ENCODE peak calls at places on chromosomes 3 and 15, in six cellular contexts. Q is mucosa of descending colon, F is uterus, B is heart right ventricle, N is adrenal gland, D is psoas muscle. A is an unnamed sample.

GRCh38 chr3:191328963-191329653 is at the start of gene CCDC50:
- DNase-seq in B (peak; percentile 90), F (peak; percentile 80), D (peak; percentile 93), N (peak; percentile 96), Q (peak; percentile 92), A (peak; percentile 93)

GRCh38 chr3:33360136-33360825 is 79.9 kb downstream of the UBP1 start:
- DNase-seq in F (no peak), N (no peak), B (no peak), Q (no peak), D (no peak), A (no peak)

GRCh38 chr3:188348445-188349244 is 194.7 kb downstream of the LPP start:
- DNase-seq in B (peak; percentile 69), D (peak; percentile 81), F (peak; percentile 64), N (peak; percentile 73), Q (no peak), A (peak; percentile 12)

GRCh38 chr3:189171707-189172106 is at the start of gene TPRG1:
- DNase-seq in Q (no peak), D (no peak), N (no peak), F (no peak), B (no peak), A (no peak)

GRCh38 chr15:58448331-58448730 is 16.5 kb downstream of the LIPC start:
- DNase-seq in F (no peak), Q (peak; percentile 52), D (no peak), N (no peak), B (no peak), A (peak; percentile 54)

GRCh38 chr3:124810970-124811369 is 76.2 kb downstream of the ITGB5 start:
- DNase-seq in N (no peak), Q (no peak), D (no peak), F (no peak), B (no peak), A (no peak)

GRCh38 chr3:148763921-148764320 is 63.7 kb upstream of the CPB1 start:
- DNase-seq in B (no peak), D (no peak), Q (no peak), F (no peak), N (no peak), A (no peak)

GRCh38 chr15:89462198-89462912 is 34.0 kb downstream of the RHCG start:
- DNase-seq in B (no peak), N (no peak), D (no peak), F (no peak), Q (no peak), A (no peak)

GRCh38 chr3:20563985-20564384 is 378.0 kb upstream of the SGO1 start:
- DNase-seq in Q (no peak), F (no peak), B (no peak), D (no peak), N (no peak), A (no peak)

GRCh38 chr15:22902578-22902977 is 64.1 kb downstream of the NIPA2 start:
- DNase-seq in Q (no peak), D (no peak), F (no peak), N (no peak), B (no peak), A (no peak)

GRCh38 chr3:120567370-120568197 is 28.6 kb upstream of the NDUFB4 start:
- DNase-seq in F (no peak), D (no peak), B (no peak), Q (no peak), N (peak; percentile 72), A (no peak)

GRCh38 chr3:196055267-196055666 is 26.6 kb downstream of the TFRC start:
- DNase-seq in D (no peak), Q (no peak), N (no peak), F (no peak), B (no peak), A (no peak)

GRCh38 chr3:108877906-108878305 is 55.3 kb downstream of the TRAT1 start:
- DNase-seq in Q (no peak), D (no peak), B (no peak), F (no peak), N (no peak), A (no peak)

GRCh38 chr3:136862611-136862951 is 573 bp downstream of the NCK1 start:
- DNase-seq in Q (peak; percentile 75), F (peak; percentile 68), D (peak; percentile 74), N (peak; percentile 83), B (peak; percentile 44), A (peak; percentile 83)

GRCh38 chr3:135887220-135887619 is 78.3 kb upstream of the PPP2R3A start:
- DNase-seq in B (no peak), Q (no peak), N (no peak), D (no peak), F (no peak), A (no peak)

GRCh38 chr3:14791343-14791945 is 27.3 kb upstream of the FGD5 start:
- DNase-seq in F (peak; percentile 64), N (peak; percentile 82), Q (peak; percentile 72), B (peak; percentile 79), D (peak; percentile 75), A (peak; percentile 52)

GRCh38 chr3:17562845-17563244 is 179.6 kb downstream of the TBC1D5 start:
- DNase-seq in B (no peak), D (no peak), N (no peak), F (no peak), Q (no peak), A (no peak)

GRCh38 chr3:111570404-111571030 is 24.6 kb downstream of the ZBED2 start:
- DNase-seq in B (no peak), N (no peak), F (no peak), D (no peak), Q (no peak), A (no peak)

GRCh38 chr3:52848617-52849016 is 13.8 kb upstream of the MUSTN1 start:
- DNase-seq in F (no peak), B (no peak), N (no peak), D (peak; percentile 78), Q (no peak), A (no peak)

GRCh38 chr3:49183873-49184272 is 12.5 kb downstream of the KLHDC8B start:
- DNase-seq in F (no peak), D (no peak), Q (no peak), B (no peak), N (peak; percentile 85), A (no peak)

GRCh38 chr3:79983063-79983561 is 215.3 kb upstream of the ROBO1 start:
- DNase-seq in D (no peak), F (no peak), Q (no peak), N (no peak), B (no peak), A (no peak)

GRCh38 chr3:126770096-126770495 is 66.1 kb downstream of the CHCHD6 start:
- DNase-seq in D (no peak), F (no peak), Q (no peak), B (no peak), N (no peak), A (no peak)

GRCh38 chr3:179082416-179082815 is 10.8 kb upstream of the ZMAT3 start:
- DNase-seq in F (no peak), N (no peak), Q (no peak), D (no peak), B (no peak), A (no peak)

GRCh38 chr15:55402707-55403106 is 5.5 kb downstream of the CCPG1 start:
- DNase-seq in N (no peak), B (no peak), F (no peak), D (no peak), Q (no peak), A (no peak)

GRCh38 chr3:61679103-61679502 is 117.7 kb downstream of the PTPRG start:
- DNase-seq in F (no peak), N (no peak), B (no peak), Q (no peak), D (no peak), A (no peak)
- H3K4me1 ChIP-seq in F (no peaks in the 10 kb centered on the region), N (no peaks in the 10 kb centered on the region), B (peaks cover 8% of the 10 kb centered on the region), Q (no peaks in the 10 kb centered on the region), D (peaks cover 16% of the 10 kb centered on the region), A (peaks cover 18% of the 10 kb centered on the region)

GRCh38 chr15:66560856-66561525 is 4.8 kb downstream of the LCTL start:
- DNase-seq in D (no peak), Q (no peak), F (no peak), B (no peak), N (no peak), A (no peak)
- H3K4me1 ChIP-seq in D (no peaks in the 10 kb centered on the region), Q (no peaks in the 10 kb centered on the region), F (no peaks in the 10 kb centered on the region), B (no peaks in the 10 kb centered on the region), N (no peaks in the 10 kb centered on the region), A (no peaks in the 10 kb centered on the region)

DNA sequence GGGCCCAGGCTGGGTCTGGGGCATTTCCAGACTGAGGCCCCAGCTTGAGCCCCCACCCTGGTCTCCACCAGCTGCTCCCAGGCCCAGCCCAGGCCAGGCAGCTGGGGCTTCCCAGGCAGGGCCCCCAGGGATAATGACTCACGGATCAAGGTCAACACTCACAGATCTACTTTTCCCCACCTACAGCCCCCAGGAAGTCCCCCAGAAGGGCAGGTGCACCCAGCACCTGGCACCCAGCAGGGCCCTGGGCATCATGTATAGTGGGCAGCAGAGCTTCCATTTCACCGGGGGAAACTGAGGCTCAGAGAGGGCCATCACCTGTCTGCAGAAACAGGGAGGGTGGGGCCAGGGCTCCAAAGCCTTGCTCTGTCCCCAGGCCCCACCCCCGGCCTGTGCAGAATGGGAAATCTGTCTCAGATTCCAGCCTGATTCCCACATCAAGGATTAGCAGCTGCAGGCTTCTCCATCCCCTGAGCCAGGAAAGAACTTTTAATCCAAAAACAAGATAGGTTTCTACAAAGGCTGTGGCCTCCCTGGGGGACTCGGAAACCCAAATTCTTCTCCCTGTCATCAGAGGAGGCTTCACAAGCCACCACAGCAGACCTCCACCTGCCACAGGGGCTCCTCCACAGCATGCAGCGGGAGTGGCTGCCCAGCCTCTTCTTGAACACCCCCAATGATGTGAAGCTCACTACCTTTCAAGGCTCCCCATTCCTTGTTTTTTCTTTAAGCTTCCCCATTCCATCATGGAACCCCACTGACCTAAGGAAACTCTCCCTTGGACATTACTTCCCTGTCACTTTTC is 49.8 kb downstream of the IQSEC1 start:
- DNase-seq in D (peak; percentile 50), N (no peak), B (peak; percentile 59), F (no peak), Q (no peak), A (no peak)
- H3K4me1 ChIP-seq in D (peaks cover 23% of the 10 kb centered on the region), N (peaks cover 56% of the 10 kb centered on the region), B (peaks cover 54% of the 10 kb centered on the region), F (peaks cover 12% of the 10 kb centered on the region), Q (no peaks in the 10 kb centered on the region), A (peaks cover 22% of the 10 kb centered on the region)

GRCh38 chr3:24255414-24255813 is 239.2 kb downstream of the THRB start:
- DNase-seq in Q (no peak), N (no peak), B (no peak), F (no peak), D (no peak), A (no peak)

GRCh38 chr3:24254649-24255048 is 240.0 kb downstream of the THRB start:
- DNase-seq in Q (no peak), D (no peak), F (no peak), B (no peak), N (no peak), A (no peak)

GRCh38 chr3:24259901-24260512 is 234.6 kb downstream of the THRB start:
- DNase-seq in Q (no peak), B (no peak), F (no peak), N (peak; percentile 76), D (peak; percentile 77), A (no peak)

GRCh38 chr3:24258727-24259600 is 235.7 kb downstream of the THRB start:
- DNase-seq in D (no peak), N (no peak), B (no peak), F (no peak), Q (no peak), A (no peak)

GRCh38 chr3:24258260-24258659 is 236.4 kb downstream of the THRB start:
- DNase-seq in N (no peak), B (no peak), F (no peak), Q (no peak), D (no peak), A (no peak)
- H3K4me1 ChIP-seq in N (peaks cover 6% of the 10 kb centered on the region), B (peaks cover 13% of the 10 kb centered on the region), F (no peaks in the 10 kb centered on the region), Q (no peaks in the 10 kb centered on the region), D (peaks cover 47% of the 10 kb centered on the region), A (no peaks in the 10 kb centered on the region)

GRCh38 chr3:143004823-143005222 is 3.5 kb downstream of the U2SURP start:
- DNase-seq in Q (no peak), B (no peak), D (no peak), N (no peak), F (no peak), A (no peak)
- H3K4me1 ChIP-seq in Q (peaks cover 22% of the 10 kb centered on the region), B (peaks cover 68% of the 10 kb centered on the region), D (peaks cover 66% of the 10 kb centered on the region), N (peaks cover 30% of the 10 kb centered on the region), F (peaks cover 5% of the 10 kb centered on the region), A (peaks cover 17% of the 10 kb centered on the region)

GRCh38 chr3:181457756-181458155 is 254.0 kb upstream of the SOX2 start:
- DNase-seq in F (no peak), N (no peak), B (no peak), Q (no peak), D (no peak), A (no peak)
- H3K4me1 ChIP-seq in F (no peaks in the 10 kb centered on the region), N (no peaks in the 10 kb centered on the region), B (no peaks in the 10 kb centered on the region), Q (no peaks in the 10 kb centered on the region), D (no peaks in the 10 kb centered on the region), A (no peaks in the 10 kb centered on the region)